ENCODE peak calls at places on chromosomes 4 and X, in ten cellular contexts. One of them, this sample, is unnamed.

GRCh38 chr4:88962430-88962829 is 94.6 kb downstream of the FAM13A start:
- DNase-seq in body of pancreas: no peak
- DNase-seq in A549: no peak
- DNase-seq in stimulated activated CD4-positive, alpha-beta T cell treated with anti-CD3 and anti-CD28 coated beads, Interleukin-2, amount 100 ng/mL, for 24 hours: no peak
- DNase-seq in LNCaP clone FGC: no peak
- DNase-seq in retina: no peak
- DNase-seq in activated CD8-positive, alpha-beta memory T cell treated with anti-CD3 and anti-CD28 coated beads for 48 hours: no peak
- DNase-seq in right cardiac atrium: no peak
- DNase-seq in HuH-7.5: no peak
- DNase-seq in effector CD4-positive, alpha-beta T cell: no peak
- DNase-seq in this sample: no peak

GRCh38 chr4:145791988-145792387 is 112.0 kb downstream of the C4orf51 start:
- DNase-seq in A549: no peak
- DNase-seq in activated CD8-positive, alpha-beta memory T cell treated with anti-CD3 and anti-CD28 coated beads for 48 hours: no peak
- DNase-seq in HuH-7.5: no peak
- DNase-seq in LNCaP clone FGC: no peak
- DNase-seq in retina: no peak
- DNase-seq in right cardiac atrium: no peak
- DNase-seq in stimulated activated CD4-positive, alpha-beta T cell treated with anti-CD3 and anti-CD28 coated beads, Interleukin-2, amount 100 ng/mL, for 24 hours: no peak
- DNase-seq in effector CD4-positive, alpha-beta T cell: no peak
- DNase-seq in body of pancreas: no peak
- DNase-seq in this sample: no peak

GRCh38 chrX:10135561-10136399 is 21.0 kb upstream of the CLCN4 start:
- DNase-seq in right cardiac atrium: no peak
- DNase-seq in retina: no peak
- DNase-seq in body of pancreas: no peak
- DNase-seq in stimulated activated CD4-positive, alpha-beta T cell treated with anti-CD3 and anti-CD28 coated beads, Interleukin-2, amount 100 ng/mL, for 24 hours: no peak
- DNase-seq in effector CD4-positive, alpha-beta T cell: no peak
- DNase-seq in LNCaP clone FGC: peak; percentile 32
- DNase-seq in activated CD8-positive, alpha-beta memory T cell treated with anti-CD3 and anti-CD28 coated beads for 48 hours: no peak
- DNase-seq in A549: no peak
- DNase-seq in HuH-7.5: no peak
- DNase-seq in this sample: no peak

GRCh38 chr4:105147226-105148151 is 813 bp downstream of the TET2 start:
- DNase-seq in body of pancreas: peak; percentile 24
- DNase-seq in activated CD8-positive, alpha-beta memory T cell treated with anti-CD3 and anti-CD28 coated beads for 48 hours: peak; percentile 2
- DNase-seq in effector CD4-positive, alpha-beta T cell: peak; percentile 3
- DNase-seq in HuH-7.5: no peak
- DNase-seq in A549: peak; percentile 24
- DNase-seq in retina: peak; percentile 85
- DNase-seq in right cardiac atrium: peak; percentile 60
- DNase-seq in LNCaP clone FGC: no peak
- DNase-seq in stimulated activated CD4-positive, alpha-beta T cell treated with anti-CD3 and anti-CD28 coated beads, Interleukin-2, amount 100 ng/mL, for 24 hours: peak; percentile 38
- DNase-seq in this sample: no peak

GRCh38 chr4:68180858-68181531 is 51.3 kb upstream of the TMPRSS11F start:
- DNase-seq in effector CD4-positive, alpha-beta T cell: no peak
- DNase-seq in HuH-7.5: no peak
- DNase-seq in LNCaP clone FGC: no peak
- DNase-seq in body of pancreas: no peak
- DNase-seq in right cardiac atrium: no peak
- DNase-seq in activated CD8-positive, alpha-beta memory T cell treated with anti-CD3 and anti-CD28 coated beads for 48 hours: no peak
- DNase-seq in A549: peak; percentile 52
- DNase-seq in retina: no peak
- DNase-seq in stimulated activated CD4-positive, alpha-beta T cell treated with anti-CD3 and anti-CD28 coated beads, Interleukin-2, amount 100 ng/mL, for 24 hours: no peak
- DNase-seq in this sample: no peak

GRCh38 chr4:140237616-140238352 is 83.8 kb upstream of the MAML3 start:
- DNase-seq in body of pancreas: peak; percentile 23
- DNase-seq in HuH-7.5: no peak
- DNase-seq in retina: peak; percentile 89
- DNase-seq in right cardiac atrium: peak; percentile 90
- DNase-seq in stimulated activated CD4-positive, alpha-beta T cell treated with anti-CD3 and anti-CD28 coated beads, Interleukin-2, amount 100 ng/mL, for 24 hours: no peak
- DNase-seq in LNCaP clone FGC: peak; percentile 88
- DNase-seq in activated CD8-positive, alpha-beta memory T cell treated with anti-CD3 and anti-CD28 coated beads for 48 hours: no peak
- DNase-seq in A549: no peak
- DNase-seq in effector CD4-positive, alpha-beta T cell: no peak
- DNase-seq in this sample: no peak

GRCh38 chr4:183599690-183600089 is 59.3 kb downstream of the RWDD4 start:
- DNase-seq in body of pancreas: no peak
- DNase-seq in right cardiac atrium: no peak
- DNase-seq in effector CD4-positive, alpha-beta T cell: no peak
- DNase-seq in HuH-7.5: no peak
- DNase-seq in retina: no peak
- DNase-seq in stimulated activated CD4-positive, alpha-beta T cell treated with anti-CD3 and anti-CD28 coated beads, Interleukin-2, amount 100 ng/mL, for 24 hours: no peak
- DNase-seq in activated CD8-positive, alpha-beta memory T cell treated with anti-CD3 and anti-CD28 coated beads for 48 hours: no peak
- DNase-seq in A549: no peak
- DNase-seq in LNCaP clone FGC: no peak
- DNase-seq in this sample: no peak

GRCh38 chr4:90112715-90113114 is 14.5 kb upstream of the CCSER1 start:
- DNase-seq in right cardiac atrium: no peak
- DNase-seq in effector CD4-positive, alpha-beta T cell: no peak
- DNase-seq in stimulated activated CD4-positive, alpha-beta T cell treated with anti-CD3 and anti-CD28 coated beads, Interleukin-2, amount 100 ng/mL, for 24 hours: no peak
- DNase-seq in body of pancreas: no peak
- DNase-seq in retina: no peak
- DNase-seq in HuH-7.5: no peak
- DNase-seq in LNCaP clone FGC: no peak
- DNase-seq in activated CD8-positive, alpha-beta memory T cell treated with anti-CD3 and anti-CD28 coated beads for 48 hours: no peak
- DNase-seq in A549: no peak
- DNase-seq in this sample: no peak

GRCh38 chrX:125681507-125681906 is 361.8 kb downstream of the TEX13C start:
- DNase-seq in A549: no peak
- DNase-seq in effector CD4-positive, alpha-beta T cell: no peak
- DNase-seq in body of pancreas: no peak
- DNase-seq in activated CD8-positive, alpha-beta memory T cell treated with anti-CD3 and anti-CD28 coated beads for 48 hours: no peak
- DNase-seq in right cardiac atrium: no peak
- DNase-seq in retina: no peak
- DNase-seq in stimulated activated CD4-positive, alpha-beta T cell treated with anti-CD3 and anti-CD28 coated beads, Interleukin-2, amount 100 ng/mL, for 24 hours: no peak
- DNase-seq in LNCaP clone FGC: no peak
- DNase-seq in HuH-7.5: no peak
- DNase-seq in this sample: no peak

GRCh38 chr4:3232871-3233271 is 16.1 kb upstream of the MSANTD1 start:
- DNase-seq in body of pancreas: no peak
- DNase-seq in activated CD8-positive, alpha-beta memory T cell treated with anti-CD3 and anti-CD28 coated beads for 48 hours: no peak
- DNase-seq in retina: no peak
- DNase-seq in effector CD4-positive, alpha-beta T cell: no peak
- DNase-seq in HuH-7.5: no peak
- DNase-seq in LNCaP clone FGC: no peak
- DNase-seq in A549: no peak
- DNase-seq in stimulated activated CD4-positive, alpha-beta T cell treated with anti-CD3 and anti-CD28 coated beads, Interleukin-2, amount 100 ng/mL, for 24 hours: no peak
- DNase-seq in right cardiac atrium: peak; percentile 30
- DNase-seq in this sample: no peak

GRCh38 chr4:5922556-5922955 is 29.7 kb upstream of the CRMP1 start:
- DNase-seq in body of pancreas: no peak
- DNase-seq in HuH-7.5: no peak
- DNase-seq in LNCaP clone FGC: no peak
- DNase-seq in activated CD8-positive, alpha-beta memory T cell treated with anti-CD3 and anti-CD28 coated beads for 48 hours: no peak
- DNase-seq in stimulated activated CD4-positive, alpha-beta T cell treated with anti-CD3 and anti-CD28 coated beads, Interleukin-2, amount 100 ng/mL, for 24 hours: no peak
- DNase-seq in retina: no peak
- DNase-seq in effector CD4-positive, alpha-beta T cell: no peak
- DNase-seq in right cardiac atrium: no peak
- DNase-seq in A549: no peak
- DNase-seq in this sample: no peak

GRCh38 chr4:3756343-3757059 is 9.7 kb upstream of the ADRA2C start:
- DNase-seq in HuH-7.5: no peak
- DNase-seq in body of pancreas: no peak
- DNase-seq in right cardiac atrium: no peak
- DNase-seq in stimulated activated CD4-positive, alpha-beta T cell treated with anti-CD3 and anti-CD28 coated beads, Interleukin-2, amount 100 ng/mL, for 24 hours: no peak
- DNase-seq in effector CD4-positive, alpha-beta T cell: no peak
- DNase-seq in activated CD8-positive, alpha-beta memory T cell treated with anti-CD3 and anti-CD28 coated beads for 48 hours: no peak
- DNase-seq in A549: no peak
- DNase-seq in retina: no peak
- DNase-seq in LNCaP clone FGC: no peak
- DNase-seq in this sample: no peak

GRCh38 chr4:75634951-75635350 is 4.6 kb upstream of the CDKL2 start:
- DNase-seq in LNCaP clone FGC: no peak
- DNase-seq in A549: no peak
- DNase-seq in stimulated activated CD4-positive, alpha-beta T cell treated with anti-CD3 and anti-CD28 coated beads, Interleukin-2, amount 100 ng/mL, for 24 hours: no peak
- DNase-seq in right cardiac atrium: no peak
- DNase-seq in body of pancreas: no peak
- DNase-seq in effector CD4-positive, alpha-beta T cell: no peak
- DNase-seq in HuH-7.5: no peak
- DNase-seq in retina: no peak
- DNase-seq in activated CD8-positive, alpha-beta memory T cell treated with anti-CD3 and anti-CD28 coated beads for 48 hours: no peak
- DNase-seq in this sample: no peak

GRCh38 chr4:44257461-44257860 is 191.1 kb downstream of the KCTD8 start:
- DNase-seq in stimulated activated CD4-positive, alpha-beta T cell treated with anti-CD3 and anti-CD28 coated beads, Interleukin-2, amount 100 ng/mL, for 24 hours: no peak
- DNase-seq in A549: no peak
- DNase-seq in activated CD8-positive, alpha-beta memory T cell treated with anti-CD3 and anti-CD28 coated beads for 48 hours: no peak
- DNase-seq in LNCaP clone FGC: no peak
- DNase-seq in HuH-7.5: no peak
- DNase-seq in effector CD4-positive, alpha-beta T cell: no peak
- DNase-seq in body of pancreas: no peak
- DNase-seq in right cardiac atrium: no peak
- DNase-seq in retina: peak; percentile 6
- DNase-seq in this sample: no peak

GRCh38 chrX:154508346-154508745 is 7.7 kb downstream of the FAM3A start:
- DNase-seq in A549: no peak
- DNase-seq in effector CD4-positive, alpha-beta T cell: no peak
- DNase-seq in LNCaP clone FGC: no peak
- DNase-seq in stimulated activated CD4-positive, alpha-beta T cell treated with anti-CD3 and anti-CD28 coated beads, Interleukin-2, amount 100 ng/mL, for 24 hours: no peak
- DNase-seq in HuH-7.5: no peak
- DNase-seq in right cardiac atrium: no peak
- DNase-seq in body of pancreas: no peak
- DNase-seq in activated CD8-positive, alpha-beta memory T cell treated with anti-CD3 and anti-CD28 coated beads for 48 hours: no peak
- DNase-seq in retina: no peak
- DNase-seq in this sample: no peak

GRCh38 chr4:3396611-3397010 is 45.2 kb upstream of the HGFAC start:
- DNase-seq in body of pancreas: no peak
- DNase-seq in stimulated activated CD4-positive, alpha-beta T cell treated with anti-CD3 and anti-CD28 coated beads, Interleukin-2, amount 100 ng/mL, for 24 hours: no peak
- DNase-seq in retina: no peak
- DNase-seq in A549: no peak
- DNase-seq in right cardiac atrium: no peak
- DNase-seq in effector CD4-positive, alpha-beta T cell: no peak
- DNase-seq in HuH-7.5: no peak
- DNase-seq in activated CD8-positive, alpha-beta memory T cell treated with anti-CD3 and anti-CD28 coated beads for 48 hours: no peak
- DNase-seq in LNCaP clone FGC: no peak
- DNase-seq in this sample: no peak

GRCh38 chr4:159048166-159048886 is 54.6 kb upstream of the RAPGEF2 start:
- DNase-seq in retina: peak; percentile 65
- DNase-seq in HuH-7.5: peak; percentile 44
- DNase-seq in stimulated activated CD4-positive, alpha-beta T cell treated with anti-CD3 and anti-CD28 coated beads, Interleukin-2, amount 100 ng/mL, for 24 hours: no peak
- DNase-seq in right cardiac atrium: peak; percentile 84
- DNase-seq in LNCaP clone FGC: no peak
- DNase-seq in activated CD8-positive, alpha-beta memory T cell treated with anti-CD3 and anti-CD28 coated beads for 48 hours: no peak
- DNase-seq in body of pancreas: peak; percentile 76
- DNase-seq in A549: peak; percentile 47
- DNase-seq in effector CD4-positive, alpha-beta T cell: no peak
- DNase-seq in this sample: no peak

GRCh38 chrX:49019599-49020249 is 17.7 kb upstream of the GRIPAP1 start:
- DNase-seq in LNCaP clone FGC: no peak
- DNase-seq in A549: no peak
- DNase-seq in stimulated activated CD4-positive, alpha-beta T cell treated with anti-CD3 and anti-CD28 coated beads, Interleukin-2, amount 100 ng/mL, for 24 hours: no peak
- DNase-seq in HuH-7.5: no peak
- DNase-seq in activated CD8-positive, alpha-beta memory T cell treated with anti-CD3 and anti-CD28 coated beads for 48 hours: no peak
- DNase-seq in body of pancreas: no peak
- DNase-seq in retina: no peak
- DNase-seq in effector CD4-positive, alpha-beta T cell: no peak
- DNase-seq in right cardiac atrium: no peak
- DNase-seq in this sample: no peak

GRCh38 chr4:25347473-25347872 is 29.6 kb upstream of the ANAPC4 start:
- DNase-seq in effector CD4-positive, alpha-beta T cell: no peak
- DNase-seq in body of pancreas: no peak
- DNase-seq in stimulated activated CD4-positive, alpha-beta T cell treated with anti-CD3 and anti-CD28 coated beads, Interleukin-2, amount 100 ng/mL, for 24 hours: no peak
- DNase-seq in retina: no peak
- DNase-seq in activated CD8-positive, alpha-beta memory T cell treated with anti-CD3 and anti-CD28 coated beads for 48 hours: no peak
- DNase-seq in HuH-7.5: no peak
- DNase-seq in A549: no peak
- DNase-seq in LNCaP clone FGC: no peak
- DNase-seq in right cardiac atrium: no peak
- DNase-seq in this sample: no peak

GRCh38 chr4:25075129-25075528 is 44.4 kb upstream of the LGI2 start:
- DNase-seq in right cardiac atrium: no peak
- DNase-seq in A549: no peak
- DNase-seq in HuH-7.5: no peak
- DNase-seq in effector CD4-positive, alpha-beta T cell: no peak
- DNase-seq in retina: peak; percentile 18
- DNase-seq in body of pancreas: no peak
- DNase-seq in activated CD8-positive, alpha-beta memory T cell treated with anti-CD3 and anti-CD28 coated beads for 48 hours: no peak
- DNase-seq in LNCaP clone FGC: no peak
- DNase-seq in stimulated activated CD4-positive, alpha-beta T cell treated with anti-CD3 and anti-CD28 coated beads, Interleukin-2, amount 100 ng/mL, for 24 hours: no peak
- DNase-seq in this sample: no peak

GRCh38 chr4:55444822-55445221 is 49.1 kb downstream of the TMEM165 start:
- DNase-seq in activated CD8-positive, alpha-beta memory T cell treated with anti-CD3 and anti-CD28 coated beads for 48 hours: no peak
- DNase-seq in A549: peak; percentile 43
- DNase-seq in body of pancreas: no peak
- DNase-seq in right cardiac atrium: no peak
- DNase-seq in retina: peak; percentile 9
- DNase-seq in HuH-7.5: no peak
- DNase-seq in effector CD4-positive, alpha-beta T cell: no peak
- DNase-seq in LNCaP clone FGC: no peak
- DNase-seq in stimulated activated CD4-positive, alpha-beta T cell treated with anti-CD3 and anti-CD28 coated beads, Interleukin-2, amount 100 ng/mL, for 24 hours: no peak
- DNase-seq in this sample: no peak

GRCh38 chr4:1192493-1193205 is 20.3 kb upstream of the SPON2 start:
- DNase-seq in right cardiac atrium: peak; percentile 74
- DNase-seq in stimulated activated CD4-positive, alpha-beta T cell treated with anti-CD3 and anti-CD28 coated beads, Interleukin-2, amount 100 ng/mL, for 24 hours: no peak
- DNase-seq in retina: no peak
- DNase-seq in HuH-7.5: no peak
- DNase-seq in activated CD8-positive, alpha-beta memory T cell treated with anti-CD3 and anti-CD28 coated beads for 48 hours: no peak
- DNase-seq in LNCaP clone FGC: no peak
- DNase-seq in body of pancreas: peak; percentile 16
- DNase-seq in A549: peak; percentile 20
- DNase-seq in effector CD4-positive, alpha-beta T cell: no peak
- DNase-seq in this sample: no peak

GRCh38 chr4:144646523-144647094 is 653 bp downstream of the HHIP start:
- DNase-seq in stimulated activated CD4-positive, alpha-beta T cell treated with anti-CD3 and anti-CD28 coated beads, Interleukin-2, amount 100 ng/mL, for 24 hours: no peak
- DNase-seq in HuH-7.5: no peak
- DNase-seq in body of pancreas: peak; percentile 15
- DNase-seq in right cardiac atrium: peak; percentile 38
- DNase-seq in effector CD4-positive, alpha-beta T cell: no peak
- DNase-seq in A549: no peak
- DNase-seq in retina: peak; percentile 87
- DNase-seq in activated CD8-positive, alpha-beta memory T cell treated with anti-CD3 and anti-CD28 coated beads for 48 hours: no peak
- DNase-seq in LNCaP clone FGC: no peak
- DNase-seq in this sample: no peak

GRCh38 chr4:87567191-87567590 is 38.0 kb upstream of the SPARCL1 start:
- DNase-seq in effector CD4-positive, alpha-beta T cell: no peak
- DNase-seq in right cardiac atrium: no peak
- DNase-seq in HuH-7.5: no peak
- DNase-seq in body of pancreas: no peak
- DNase-seq in retina: no peak
- DNase-seq in A549: no peak
- DNase-seq in activated CD8-positive, alpha-beta memory T cell treated with anti-CD3 and anti-CD28 coated beads for 48 hours: no peak
- DNase-seq in LNCaP clone FGC: no peak
- DNase-seq in stimulated activated CD4-positive, alpha-beta T cell treated with anti-CD3 and anti-CD28 coated beads, Interleukin-2, amount 100 ng/mL, for 24 hours: no peak
- DNase-seq in this sample: no peak

GRCh38 chr4:132001542-132001941 is 1147.6 kb upstream of the PCDH10 start:
- DNase-seq in right cardiac atrium: no peak
- DNase-seq in LNCaP clone FGC: no peak
- DNase-seq in effector CD4-positive, alpha-beta T cell: no peak
- DNase-seq in stimulated activated CD4-positive, alpha-beta T cell treated with anti-CD3 and anti-CD28 coated beads, Interleukin-2, amount 100 ng/mL, for 24 hours: no peak
- DNase-seq in retina: no peak
- DNase-seq in body of pancreas: no peak
- DNase-seq in activated CD8-positive, alpha-beta memory T cell treated with anti-CD3 and anti-CD28 coated beads for 48 hours: no peak
- DNase-seq in A549: no peak
- DNase-seq in HuH-7.5: no peak
- DNase-seq in this sample: no peak

GRCh38 chrX:49910344-49910743 is 12.1 kb upstream of the CLCN5 start:
- DNase-seq in activated CD8-positive, alpha-beta memory T cell treated with anti-CD3 and anti-CD28 coated beads for 48 hours: no peak
- DNase-seq in body of pancreas: no peak
- DNase-seq in stimulated activated CD4-positive, alpha-beta T cell treated with anti-CD3 and anti-CD28 coated beads, Interleukin-2, amount 100 ng/mL, for 24 hours: no peak
- DNase-seq in effector CD4-positive, alpha-beta T cell: no peak
- DNase-seq in A549: no peak
- DNase-seq in retina: no peak
- DNase-seq in LNCaP clone FGC: no peak
- DNase-seq in right cardiac atrium: no peak
- DNase-seq in HuH-7.5: no peak
- DNase-seq in this sample: no peak

GRCh38 chr4:47101453-47101852 is 70.1 kb downstream of the GABRB1 start:
- DNase-seq in stimulated activated CD4-positive, alpha-beta T cell treated with anti-CD3 and anti-CD28 coated beads, Interleukin-2, amount 100 ng/mL, for 24 hours: no peak
- DNase-seq in body of pancreas: no peak
- DNase-seq in LNCaP clone FGC: no peak
- DNase-seq in right cardiac atrium: no peak
- DNase-seq in retina: no peak
- DNase-seq in activated CD8-positive, alpha-beta memory T cell treated with anti-CD3 and anti-CD28 coated beads for 48 hours: no peak
- DNase-seq in HuH-7.5: no peak
- DNase-seq in A549: no peak
- DNase-seq in effector CD4-positive, alpha-beta T cell: no peak
- DNase-seq in this sample: no peak

GRCh38 chrX:40471965-40472648 is 108.7 kb upstream of the ATP6AP2 start:
- DNase-seq in A549: peak; percentile 10
- DNase-seq in stimulated activated CD4-positive, alpha-beta T cell treated with anti-CD3 and anti-CD28 coated beads, Interleukin-2, amount 100 ng/mL, for 24 hours: peak; percentile 20
- DNase-seq in right cardiac atrium: no peak
- DNase-seq in effector CD4-positive, alpha-beta T cell: no peak
- DNase-seq in body of pancreas: peak; percentile 19
- DNase-seq in retina: peak; percentile 34
- DNase-seq in LNCaP clone FGC: no peak
- DNase-seq in HuH-7.5: no peak
- DNase-seq in activated CD8-positive, alpha-beta memory T cell treated with anti-CD3 and anti-CD28 coated beads for 48 hours: no peak
- DNase-seq in this sample: no peak